ENCODE peak calls at places on chromosomes 12 and 14, in four cellular contexts. Y is left kidney, S is smooth muscle cell of the brain vasculature, W is NCI-H2081. H is an unnamed sample.

GRCh38 chr14:56002316-56002715 is 115.9 kb upstream of the PELI2 start:
- DNase-seq in Y (peak), S (no peak), W (peak), H (no peak)

GRCh38 chr14:102955636-102956035 is 33.2 kb downstream of the AMN start:
- DNase-seq in Y (no peak), S (no peak), W (no peak), H (no peak)

GRCh38 chr12:46269429-46270241 is 792 bp upstream of the SLC38A1 start:
- DNase-seq in Y (peak), S (no peak), W (peak), H (peak)

GRCh38 chr12:130526813-130527212 is 189.1 kb downstream of the PIWIL1 start:
- DNase-seq in Y (peak), S (no peak), W (no peak), H (no peak)

GRCh38 chr12:88946377-88946997 is 366.2 kb upstream of the KITLG start:
- DNase-seq in Y (no peak), S (no peak), W (no peak), H (no peak)

GRCh38 chr12:119369907-119370546 is 35.5 kb downstream of the CCDC60 start:
- DNase-seq in Y (no peak), S (no peak), W (peak), H (no peak)

GRCh38 chr14:104870368-104871144 is 5.5 kb downstream of the CEP170B start:
- DNase-seq in Y (no peak), S (no peak), W (no peak), H (peak)

GRCh38 chr14:79016828-79017505 is 846.8 kb downstream of the NRXN3 start:
- DNase-seq in Y (no peak), S (no peak), W (no peak), H (peak)

GRCh38 chr12:48029401-48029770 is 25.1 kb upstream of the COL2A1 start:
- DNase-seq in Y (no peak), S (no peak), W (no peak), H (no peak)

GRCh38 chr14:88129306-88130056 is 124.5 kb downstream of the GPR65 start:
- DNase-seq in Y (no peak), S (no peak), W (no peak), H (peak)

GRCh38 chr12:80325167-80325959 is 118.7 kb upstream of the PTPRQ start:
- DNase-seq in Y (peak), S (peak), W (no peak), H (no peak)

GRCh38 chr14:22900088-22900799 is 17.2 kb downstream of the REM2 start:
- DNase-seq in Y (peak), S (peak), W (peak), H (peak)

GRCh38 chr14:104639481-104639880 is 34.9 kb upstream of the TMEM179 start:
- DNase-seq in Y (no peak), S (no peak), W (no peak), H (no peak)

GRCh38 chr12:21169878-21170472 is 39.0 kb downstream of the SLCO1B1 start:
- DNase-seq in Y (peak), S (peak), W (peak), H (peak)

GRCh38 chr14:35389315-35389667 is 15.3 kb downstream of the NFKBIA start:
- DNase-seq in Y (no peak), S (no peak), W (no peak), H (no peak)

GRCh38 chr14:64193821-64194220 is 100.3 kb downstream of the ESR2 start:
- DNase-seq in Y (no peak), S (no peak), W (no peak), H (no peak)

GRCh38 chr14:21063479-21063878 is 5.9 kb downstream of the RNASE8 start:
- DNase-seq in Y (peak), S (no peak), W (no peak), H (peak)

GRCh38 chr12:18457362-18457761 is 196.0 kb downstream of the PIK3C2G start:
- DNase-seq in Y (no peak), S (no peak), W (no peak), H (no peak)

GRCh38 chr12:106582661-106583577 is at the start of gene RFX4:
- DNase-seq in Y (peak), S (no peak), W (peak), H (no peak)

GRCh38 chr14:28704153-28704552 is 62.4 kb upstream of the FOXG1 start:
- DNase-seq in Y (no peak), S (no peak), W (no peak), H (no peak)

GRCh38 chr14:56731187-56731586 is 79.1 kb downstream of the OTX2 start:
- DNase-seq in Y (no peak), S (no peak), W (no peak), H (no peak)

GRCh38 chr14:105860615-105861580 is 334.5 kb downstream of the TMEM121 start:
- DNase-seq in Y (no peak), S (no peak), W (no peak), H (no peak)

GRCh38 chr14:69928111-69928523 is 48.9 kb downstream of the SMOC1 start:
- DNase-seq in Y (peak), S (no peak), W (no peak), H (peak)

GRCh38 chr12:1796515-1797010 is 23.8 kb upstream of the LRTM2 start:
- DNase-seq in Y (peak), S (no peak), W (no peak), H (peak)

GRCh38 chr12:119593578-119594398 is at the start of gene TMEM233:
- DNase-seq in Y (peak), S (no peak), W (no peak), H (peak)

GRCh38 chr12:122961551-122962329 is 4.5 kb downstream of the ABCB9 start:
- DNase-seq in Y (no peak), S (no peak), W (peak), H (no peak)

GRCh38 chr14:96254696-96255095 is 1.3 kb upstream of the BDKRB1 start:
- DNase-seq in Y (no peak), S (no peak), W (no peak), H (no peak)

GRCh38 chr14:62373889-62374394 is 611.7 kb downstream of the SNAPC1 start:
- DNase-seq in Y (no peak), S (no peak), W (no peak), H (no peak)

GRCh38 chr14:55609681-55610080 is 29.7 kb downstream of the KTN1 start:
- DNase-seq in Y (no peak), S (no peak), W (no peak), H (peak)

GRCh38 chr12:81329088-81329487 is 251.2 kb downstream of the ACSS3 start:
- DNase-seq in Y (peak), S (no peak), W (no peak), H (no peak)

GRCh38 chr14:75307700-75308379 is 29.2 kb downstream of the FOS start:
- DNase-seq in Y (peak), S (no peak), W (peak), H (peak)

GRCh38 chr12:101039848-101040531 is 170.0 kb downstream of the SLC5A8 start:
- DNase-seq in Y (peak), S (no peak), W (no peak), H (no peak)